ENCODE peak calls at places on chromosome 13, in seven cellular contexts. W is stomach, E is ovary, H is SK-N-SH, A is H1, D is esophagus muscularis mucosa, X is A549. T is an unnamed sample.
A peak's percentile ranks its signal among the peaks of the same experiment; 100 is the strongest.

GRCh38 chr13:34469212-34469983 is 472.7 kb upstream of the NBEA start:
- DNase-seq in H (peak; percentile 38), A (no peak), E (no peak), W (no peak), X (no peak), D (peak; percentile 64), T (no peak)

GRCh38 chr13:87147076-87147475 is 524.1 kb upstream of the SLITRK5 start:
- DNase-seq in H (no peak), E (no peak), X (no peak), W (no peak), A (no peak), D (no peak), T (no peak)

GRCh38 chr13:28475916-28476725 is 18.8 kb downstream of the FLT1 start:
- DNase-seq in W (no peak), E (no peak), H (no peak), X (no peak), A (no peak), D (peak; percentile 24), T (no peak)

GRCh38 chr13:41304551-41304950 is 6.5 kb upstream of the NAA16 start:
- DNase-seq in D (no peak), H (no peak), E (no peak), X (no peak), W (no peak), A (no peak), T (no peak)

GRCh38 chr13:94056362-94056990 is 423.0 kb downstream of the DCT start:
- DNase-seq in X (no peak), A (no peak), D (no peak), H (no peak), W (no peak), E (no peak), T (no peak)

GRCh38 chr13:23673354-23673753 is 103.1 kb downstream of the TNFRSF19 start:
- DNase-seq in D (peak; percentile 55), X (no peak), A (no peak), E (no peak), H (no peak), W (no peak), T (no peak)

GRCh38 chr13:42545842-42546241 is 28.1 kb upstream of the TNFSF11 start:
- DNase-seq in A (no peak), D (peak; percentile 45), X (no peak), W (no peak), E (no peak), H (no peak), T (no peak)

GRCh38 chr13:77565635-77566034 is 30.1 kb downstream of the SCEL start:
- DNase-seq in X (peak; percentile 4), W (no peak), A (no peak), E (no peak), D (no peak), H (peak; percentile 39), T (no peak)

GRCh38 chr13:54361460-54361859 is 1332.8 kb downstream of the OLFM4 start:
- DNase-seq in H (no peak), E (no peak), X (no peak), W (no peak), A (no peak), D (no peak), T (no peak)

GRCh38 chr13:91400094-91400462 is 1.7 kb downstream of the GPC5 start:
- DNase-seq in W (no peak), E (no peak), D (no peak), A (no peak), X (no peak), H (no peak), T (no peak)

GRCh38 chr13:88544836-88545235 is 873.7 kb downstream of the SLITRK5 start:
- DNase-seq in E (no peak), W (no peak), H (no peak), A (no peak), X (no peak), D (no peak), T (no peak)

GRCh38 chr13:43134896-43135295 is 111.5 kb downstream of the DNAJC15 start:
- DNase-seq in A (no peak), D (no peak), X (no peak), H (no peak), E (no peak), W (no peak), T (no peak)

GRCh38 chr13:46542833-46543232 is 10.1 kb upstream of the LRCH1 start:
- DNase-seq in H (no peak), W (no peak), A (no peak), X (no peak), D (no peak), E (no peak), T (no peak)

GRCh38 chr13:50410921-50411712 is 395.9 kb downstream of the KCNRG start:
- DNase-seq in A (no peak), X (peak; percentile 54), W (no peak), H (no peak), D (no peak), E (no peak), T (no peak)

GRCh38 chr13:29749401-29750177 is 100.8 kb downstream of the UBL3 start:
- DNase-seq in X (no peak), A (no peak), E (no peak), D (no peak), W (no peak), H (no peak), T (no peak)

GRCh38 chr13:76463314-76463713 is 422.9 kb downstream of the KCTD12 start:
- DNase-seq in H (no peak), X (no peak), D (no peak), E (no peak), A (no peak), W (no peak), T (no peak)

GRCh38 chr13:51267581-51267980 is 45.4 kb downstream of the FAM124A start:
- DNase-seq in X (no peak), A (no peak), H (no peak), W (no peak), E (no peak), D (no peak), T (peak; percentile 21)

GRCh38 chr13:30318026-30318425 is 10.7 kb upstream of the KATNAL1 start:
- DNase-seq in D (no peak), H (no peak), A (no peak), X (no peak), E (no peak), W (no peak), T (no peak)

GRCh38 chr13:76014618-76015315 is 378.6 kb downstream of the LMO7 start:
- DNase-seq in W (no peak), X (no peak), A (no peak), H (no peak), E (no peak), D (no peak), T (no peak)

GRCh38 chr13:64928704-64929499 is 2301.2 kb downstream of the PCDH9 start:
- DNase-seq in A (no peak), H (no peak), E (no peak), X (no peak), D (no peak), W (no peak), T (no peak)

GRCh38 chr13:68124437-68125086 is 894.4 kb upstream of the PCDH9 start:
- DNase-seq in H (no peak), W (no peak), X (no peak), D (no peak), E (no peak), A (no peak), T (no peak)
- TF ChIP-seq EP300 in H (no peak), W (no peak), X (no peak), D (no peak), E (no peak), A (no peak), T (no peak)

DNA sequence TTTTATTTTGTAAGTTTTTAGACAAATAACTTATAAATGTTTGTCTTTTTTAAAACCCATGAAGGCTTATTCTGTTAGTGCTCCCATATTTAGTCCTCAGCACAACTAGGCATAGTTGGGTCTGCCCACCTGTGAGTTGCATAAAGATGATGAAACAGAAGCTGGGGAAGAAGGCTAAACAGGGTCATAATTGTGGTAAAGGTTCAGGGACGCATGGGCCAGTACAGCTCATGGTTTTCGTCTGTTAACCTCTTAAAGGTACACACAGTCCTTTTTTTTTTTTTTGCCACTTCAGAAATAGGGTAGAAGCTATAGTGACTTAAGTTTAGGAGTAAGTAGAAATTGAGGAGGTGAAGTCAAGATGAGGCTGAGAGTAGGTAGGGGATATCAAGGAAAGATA is 58.3 kb downstream of the TM9SF2 start:
- DNase-seq in X (no peak), E (no peak), A (no peak), H (no peak), W (no peak), D (no peak), T (no peak)
- TF ChIP-seq EP300 in X (no peak), E (no peak), A (no peak), H (no peak), W (no peak), D (no peak), T (no peak)

DNA sequence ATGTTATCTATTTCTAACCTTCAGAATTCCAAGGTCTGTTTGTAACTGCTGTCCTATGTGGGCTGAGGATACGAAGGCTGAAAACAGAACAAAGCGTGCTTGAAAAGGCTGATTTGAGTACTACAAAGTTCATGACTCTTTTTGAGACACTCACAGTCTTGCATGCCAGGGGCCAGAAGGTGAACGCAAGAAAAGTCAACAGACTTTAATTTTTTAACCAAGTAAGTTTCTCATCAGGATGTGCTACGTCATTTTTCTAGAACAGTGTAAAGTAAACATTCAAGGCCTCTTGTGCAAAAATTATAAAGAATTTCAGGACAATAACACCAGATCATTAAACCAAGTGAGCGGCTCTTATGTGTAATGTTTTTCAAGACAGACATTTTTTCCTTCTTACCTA is 163.5 kb downstream of the COG6 start:
- DNase-seq in W (no peak), H (no peak), X (no peak), E (peak; percentile 81), D (no peak), A (no peak), T (no peak)
- TF ChIP-seq EP300 in W (no peak), H (no peak), X (no peak), E (no peak), D (no peak), A (no peak), T (no peak)

GRCh38 chr13:73045036-73045435 is 13.8 kb upstream of the KLF5 start:
- DNase-seq in H (no peak), D (no peak), X (no peak), E (no peak), A (no peak), W (no peak), T (no peak)

GRCh38 chr13:73039201-73040108 is 19.4 kb upstream of the KLF5 start:
- DNase-seq in W (no peak), A (no peak), D (no peak), E (no peak), X (no peak), H (no peak), T (no peak)

GRCh38 chr13:73038064-73038463 is 20.7 kb upstream of the KLF5 start:
- DNase-seq in W (no peak), E (no peak), X (no peak), D (no peak), A (no peak), H (no peak), T (no peak)

GRCh38 chr13:73040479-73040878 is 18.3 kb upstream of the KLF5 start:
- DNase-seq in A (no peak), E (no peak), W (no peak), H (no peak), D (no peak), X (peak; percentile 40), T (no peak)

DNA sequence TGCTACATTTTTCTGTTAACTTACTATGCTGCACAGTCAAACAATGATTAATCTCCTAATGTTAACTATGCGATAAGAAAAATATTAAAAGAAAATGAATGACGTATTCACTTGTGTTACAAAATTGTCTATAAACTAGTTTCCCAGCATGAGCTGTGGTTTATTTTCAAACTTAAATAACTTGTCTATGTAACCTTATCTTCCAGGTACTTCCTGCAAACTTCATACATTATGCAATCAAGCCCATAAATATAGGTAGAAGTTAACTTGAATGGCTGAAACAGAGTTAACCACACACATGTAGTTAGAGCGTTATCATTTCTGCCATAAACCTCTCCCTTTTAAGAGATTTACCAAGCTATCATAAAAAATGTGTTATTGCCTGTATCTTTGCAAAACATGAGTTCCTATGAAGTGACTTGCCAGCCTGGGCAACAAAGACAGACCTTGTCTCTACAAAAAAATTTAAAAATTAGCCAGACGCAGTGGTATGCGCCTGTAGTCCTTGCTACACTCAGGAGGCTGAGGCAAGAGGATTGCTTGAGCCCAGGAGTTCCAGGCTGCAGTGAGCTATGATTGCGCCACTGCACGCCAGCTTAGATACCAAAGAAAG is 17.7 kb upstream of the KLF5 start:
- DNase-seq in A (no peak), W (no peak), X (no peak), H (no peak), D (no peak), E (no peak), T (no peak)
- TF ChIP-seq EP300 in A (no peak), W (no peak), X (peak; percentile 43), H (no peak), D (no peak), E (no peak), T (no peak)